ENCODE peak calls at places on chromosomes 1 and 21, in five cellular contexts. O, D, Q, S and J are unnamed samples.

GRCh38 chr1:218299416-218299815 is 14.3 kb downstream of the RRP15 start:
- DNase-seq in S (peak; percentile 64), Q (no peak), D (no peak), O (no peak), J (no peak)

GRCh38 chr1:2106681-2107405 is 56.6 kb downstream of the PRKCZ start:
- DNase-seq in S (no peak), O (no peak), D (no peak), Q (no peak), J (no peak)

GRCh38 chr1:42523171-42523570 is 60.1 kb downstream of the CCDC30 start:
- DNase-seq in Q (no peak), O (no peak), S (no peak), D (no peak), J (no peak)

GRCh38 chr1:167752219-167752985 is 30.6 kb downstream of the MPZL1 start:
- DNase-seq in Q (no peak), D (no peak), S (no peak), O (no peak), J (no peak)

GRCh38 chr1:228487336-228488106 is at the start of gene RNF187:
- DNase-seq in Q (no peak), D (peak; percentile 92), O (no peak), S (no peak), J (peak; percentile 92)

GRCh38 chr1:21647431-21648373 is 21.5 kb downstream of the RAP1GAP start:
- DNase-seq in O (no peak), D (peak; percentile 80), S (peak; percentile 41), Q (peak; percentile 93), J (peak; percentile 83)

GRCh38 chr1:3662080-3662671 is 9.9 kb downstream of the TP73 start:
- DNase-seq in O (no peak), S (no peak), Q (no peak), D (no peak), J (no peak)

GRCh38 chr21:39631842-39632577 is 19.3 kb downstream of the B3GALT5 start:
- DNase-seq in Q (no peak), S (no peak), O (no peak), D (no peak), J (no peak)

GRCh38 chr1:234608720-234609527 is 1.1 kb downstream of the IRF2BP2 start:
- DNase-seq in O (peak; percentile 74), D (peak; percentile 67), S (peak; percentile 65), Q (no peak), J (peak; percentile 56)

GRCh38 chr1:159000627-159001026 is 9.1 kb upstream of the IFI16 start:
- DNase-seq in D (peak; percentile 67), O (no peak), S (peak; percentile 95), Q (peak; percentile 46), J (peak; percentile 45)

GRCh38 chr21:33041981-33042380 is 16.2 kb downstream of the OLIG2 start:
- DNase-seq in D (no peak), O (no peak), S (no peak), Q (no peak), J (no peak)

GRCh38 chr1:192809286-192810252 is 730 bp downstream of the RGS2 start:
- DNase-seq in S (peak; percentile 69), Q (no peak), O (peak; percentile 49), D (no peak), J (peak; percentile 18)

GRCh38 chr1:91173379-91173890 is 151.6 kb upstream of the ZNF644 start:
- DNase-seq in D (no peak), O (no peak), Q (no peak), S (no peak), J (no peak)

GRCh38 chr1:3799976-3800685 is 3.8 kb upstream of the LRRC47 start:
- DNase-seq in S (no peak), D (no peak), O (no peak), Q (no peak), J (no peak)

GRCh38 chr1:207830788-207831187 is 78.9 kb downstream of the CD46 start:
- DNase-seq in D (no peak), O (no peak), Q (no peak), S (no peak), J (no peak)

GRCh38 chr1:28329395-28330153 is 734 bp downstream of the MED18 start:
- DNase-seq in O (peak; percentile 46), S (peak; percentile 20), Q (peak; percentile 53), D (peak; percentile 43), J (peak; percentile 26)

GRCh38 chr1:180566048-180566447 is 7.3 kb downstream of the OVAAL start:
- DNase-seq in S (no peak), Q (no peak), D (no peak), O (no peak), J (no peak)

GRCh38 chr1:15758953-15759661 is 512 bp downstream of the FBLIM1 start:
- DNase-seq in Q (no peak), D (no peak), S (no peak), O (no peak), J (peak; percentile 39)

GRCh38 chr1:224666911-224667310 is 50.8 kb downstream of the CNIH3 start:
- DNase-seq in O (no peak), Q (no peak), D (no peak), S (no peak), J (no peak)

GRCh38 chr1:114956570-114956969 is 73.1 kb upstream of the TSHB start:
- DNase-seq in S (peak; percentile 4), D (no peak), Q (peak; percentile 66), O (no peak), J (peak; percentile 56)

GRCh38 chr1:234879157-234880080 is 249.2 kb downstream of the TOMM20 start:
- DNase-seq in S (no peak), D (no peak), O (no peak), Q (no peak), J (no peak)

GRCh38 chr1:75964760-75965408 is 32.7 kb upstream of the ASB17 start:
- DNase-seq in S (no peak), D (no peak), Q (no peak), O (no peak), J (no peak)

DNA sequence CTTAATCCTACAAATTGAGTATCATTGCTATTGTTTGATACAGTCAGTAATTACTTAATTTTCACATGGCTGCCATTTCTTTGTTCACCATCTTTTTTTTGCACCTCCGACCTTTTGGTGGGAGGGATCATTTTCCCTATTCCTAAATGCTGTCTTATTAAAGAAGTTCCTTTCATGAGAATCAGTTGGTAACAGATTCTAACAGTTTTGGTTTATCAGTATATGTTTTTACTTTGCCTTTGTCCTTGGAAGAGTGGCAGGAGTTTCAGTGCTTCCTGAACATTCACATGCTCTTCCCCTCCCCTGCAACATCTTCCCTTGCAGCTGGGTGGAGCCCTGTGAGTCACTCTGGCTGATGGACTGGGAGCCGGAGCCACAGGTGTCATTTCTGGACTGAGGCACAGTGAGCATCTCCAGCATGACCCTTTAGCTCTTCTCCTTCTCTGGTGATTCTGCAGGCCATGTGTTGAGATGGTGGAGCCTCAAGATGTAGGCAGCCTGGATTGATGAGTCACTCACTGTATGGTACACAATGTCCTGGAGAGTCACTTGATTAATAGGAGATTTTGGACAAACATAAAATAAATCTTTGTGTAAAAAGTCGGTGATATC is 217.7 kb downstream of the URB2 start:
- DNase-seq in Q (no peak), O (no peak), S (peak; percentile 19), D (peak; percentile 36), J (no peak)
- TF ChIP-seq CTCF in Q (no peak), O (no peak), S (peak; percentile 21), D (no peak), J (no peak)

GRCh38 chr1:40949563-40949962 is 29.9 kb upstream of the CTPS1 start:
- DNase-seq in O (no peak), Q (no peak), S (no peak), D (no peak), J (no peak)

GRCh38 chr1:40952744-40953315 is 26.7 kb upstream of the CTPS1 start:
- DNase-seq in D (no peak), Q (no peak), S (no peak), O (no peak), J (no peak)

GRCh38 chr1:40951943-40952743 is 27.4 kb upstream of the CTPS1 start:
- DNase-seq in S (peak; percentile 44), D (peak; percentile 85), Q (peak; percentile 91), O (peak; percentile 45), J (peak; percentile 83)

GRCh38 chr1:40945491-40945973 is 34.0 kb upstream of the CTPS1 start:
- DNase-seq in D (no peak), O (no peak), Q (no peak), S (peak; percentile 6), J (no peak)

GRCh38 chr1:40948741-40949528 is 30.6 kb upstream of the CTPS1 start:
- DNase-seq in Q (peak; percentile 84), O (peak; percentile 37), S (peak; percentile 80), D (peak; percentile 78), J (peak; percentile 71)
- TF ChIP-seq CTCF in Q (peak; percentile 86), O (peak; percentile 32), S (peak; percentile 80), D (peak; percentile 72), J (peak; percentile 86)

GRCh38 chr21:26912466-26912865 is 54.4 kb downstream of the ADAMTS5 start:
- DNase-seq in O (no peak), Q (no peak), S (no peak), D (no peak), J (no peak)

DNA sequence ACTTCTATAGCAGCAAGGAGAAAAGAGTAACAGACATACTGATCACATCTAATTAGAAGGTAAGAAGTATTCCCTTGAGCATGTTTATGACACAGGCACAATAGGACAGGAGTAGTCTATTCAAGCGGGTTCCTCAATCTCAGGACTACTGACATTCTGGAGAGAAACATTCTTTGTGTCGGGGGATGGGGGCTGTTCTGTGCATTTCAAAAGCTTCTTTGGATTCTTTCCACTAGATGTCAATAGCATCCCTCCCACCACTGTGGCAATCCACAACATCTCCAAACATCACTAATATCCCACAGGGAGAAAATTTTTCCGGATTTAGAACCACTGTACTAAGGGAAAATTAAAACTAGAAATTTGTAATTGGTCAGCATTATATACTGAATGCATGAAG is 56.9 kb downstream of the ADAMTS5 start:
- DNase-seq in D (no peak), Q (peak; percentile 53), S (peak; percentile 5), O (no peak), J (peak; percentile 53)
- TF ChIP-seq CTCF in D (no peak), Q (peak; percentile 56), S (peak; percentile 15), O (no peak), J (peak; percentile 15)

GRCh38 chr1:246425139-246425794 is 81.8 kb downstream of the SMYD3 start:
- DNase-seq in Q (no peak), D (no peak), O (no peak), S (no peak), J (no peak)

GRCh38 chr1:246427611-246428010 is 79.5 kb downstream of the SMYD3 start:
- DNase-seq in D (no peak), Q (no peak), S (no peak), O (no peak), J (no peak)

GRCh38 chr1:246425895-246426294 is 81.2 kb downstream of the SMYD3 start:
- DNase-seq in O (no peak), Q (no peak), S (no peak), D (no peak), J (no peak)

GRCh38 chr1:246434335-246434734 is 72.7 kb downstream of the SMYD3 start:
- DNase-seq in S (no peak), O (no peak), Q (no peak), D (no peak), J (no peak)

DNA sequence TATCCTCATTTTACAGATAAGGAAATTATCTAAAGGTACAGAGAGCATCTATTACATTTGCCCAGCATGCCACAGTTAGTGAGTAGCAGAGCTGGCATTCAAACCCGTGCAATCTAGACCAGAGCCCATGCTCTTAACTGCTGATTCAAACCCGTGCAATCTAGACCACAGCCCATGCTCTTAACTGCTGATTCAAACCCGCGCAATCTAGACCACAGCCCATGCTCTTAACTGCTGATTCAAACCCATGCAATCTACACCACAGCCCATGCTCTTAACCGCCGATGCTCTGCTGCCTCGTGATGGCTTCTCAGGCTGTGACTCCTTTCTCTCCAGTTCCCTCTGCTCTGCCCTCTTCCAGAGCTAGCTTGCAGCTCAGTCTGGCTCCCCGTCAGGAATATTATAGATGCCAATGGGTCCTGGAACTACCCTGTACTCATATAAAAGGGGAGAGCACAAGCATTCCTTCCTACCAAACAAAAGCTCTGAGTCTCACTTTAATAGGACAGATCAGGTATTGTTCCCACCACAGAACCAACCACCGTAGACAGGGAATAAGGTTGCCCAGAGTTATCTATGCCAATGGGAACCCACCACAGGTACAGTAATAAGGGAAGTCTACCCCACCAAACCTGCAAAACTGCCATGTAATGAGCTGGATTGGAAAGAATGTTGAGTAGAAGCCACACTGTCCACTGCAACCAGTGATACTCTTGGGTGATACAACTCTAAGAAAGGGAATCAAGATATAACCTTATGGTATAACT is 78.4 kb downstream of the SMYD3 start:
- DNase-seq in Q (peak; percentile 43), S (peak; percentile 96), O (no peak), D (no peak), J (no peak)
- TF ChIP-seq CTCF in Q (no peak), S (no peak), O (no peak), D (no peak), J (no peak)